ENCODE peak calls at places on chromosomes 3 and 15, in five cellular contexts. A is left lung, Z is adrenal gland, H is H7, Q is ovary. Y is an unnamed sample. For H3K36me3, the result is how much of the 10 kb centered on the place peaks cover.

GRCh38 chr3:196189608-196190347 is 21.4 kb downstream of the ZDHHC19 start:
- DNase-seq in H (peak), A (peak), Q (no peak), Z (no peak), Y (no peak)

GRCh38 chr3:5774337-5774736 is 586.8 kb downstream of the EDEM1 start:
- DNase-seq in A (no peak), Q (no peak), Z (no peak), H (no peak), Y (no peak)

GRCh38 chr3:44932986-44933944 is 42.7 kb downstream of the ZDHHC3 start:
- DNase-seq in A (no peak), H (no peak), Z (no peak), Q (no peak), Y (no peak)

GRCh38 chr3:145639207-145639606 is 521.8 kb downstream of the PLOD2 start:
- DNase-seq in A (no peak), H (no peak), Z (no peak), Q (no peak), Y (peak)

GRCh38 chr3:38232701-38233100 is 32.9 kb upstream of the SLC22A13 start:
- DNase-seq in H (no peak), A (no peak), Z (no peak), Q (no peak), Y (no peak)

GRCh38 chr3:150803440-150803985 is 40.5 kb upstream of the SIAH2 start:
- DNase-seq in H (no peak), A (no peak), Z (no peak), Q (no peak), Y (no peak)

GRCh38 chr15:67307156-67307555 is 52.6 kb downstream of the IQCH start:
- DNase-seq in Q (no peak), H (no peak), Z (no peak), A (no peak), Y (no peak)

GRCh38 chr3:154018100-154018696 is 103.0 kb upstream of the ARHGEF26 start:
- DNase-seq in H (peak), A (no peak), Z (no peak), Q (no peak), Y (peak)

GRCh38 chr3:29950232-29950631 is 656.2 kb upstream of the TGFBR2 start:
- DNase-seq in H (no peak), Q (no peak), Z (no peak), A (no peak), Y (no peak)

GRCh38 chr3:101170047-101170771 is 150.2 kb downstream of the IMPG2 start:
- DNase-seq in Z (no peak), Q (no peak), A (no peak), H (no peak), Y (peak)

GRCh38 chr3:15148614-15149013 is 49.7 kb upstream of the RBSN start:
- DNase-seq in Z (peak), Q (no peak), A (no peak), H (peak), Y (peak)

GRCh38 chr3:14391033-14391432 is 11.4 kb upstream of the SLC6A6 start:
- DNase-seq in Q (peak), Z (peak), A (no peak), H (no peak), Y (peak)

GRCh38 chr3:147945968-147946519 is 536.9 kb downstream of the ZIC1 start:
- DNase-seq in Q (no peak), H (peak), Z (peak), A (no peak), Y (peak)

GRCh38 chr15:30882861-30883433 is 20.8 kb upstream of the FAN1 start:
- DNase-seq in Z (no peak), A (peak), H (no peak), Q (no peak), Y (no peak)

GRCh38 chr3:97930018-97930417 is 42.2 kb downstream of the RIOX2 start:
- DNase-seq in H (no peak), Q (no peak), A (no peak), Z (no peak), Y (no peak)

GRCh38 chr15:69126054-69126469 is 34.4 kb upstream of the GLCE start:
- DNase-seq in A (no peak), Q (no peak), Z (peak), H (no peak), Y (peak)

GRCh38 chr15:93070901-93071300 is 18.1 kb downstream of the RGMA start:
- DNase-seq in H (peak), Z (no peak), Q (no peak), A (no peak), Y (no peak)

GRCh38 chr3:47984089-47984759 is 32.0 kb downstream of the MAP4 start:
- DNase-seq in Q (no peak), A (no peak), Z (peak), H (no peak), Y (peak)

GRCh38 chr3:61570813-61571212 is 9.4 kb downstream of the PTPRG start:
- DNase-seq in Z (no peak), H (no peak), Q (no peak), A (no peak), Y (no peak)

DNA sequence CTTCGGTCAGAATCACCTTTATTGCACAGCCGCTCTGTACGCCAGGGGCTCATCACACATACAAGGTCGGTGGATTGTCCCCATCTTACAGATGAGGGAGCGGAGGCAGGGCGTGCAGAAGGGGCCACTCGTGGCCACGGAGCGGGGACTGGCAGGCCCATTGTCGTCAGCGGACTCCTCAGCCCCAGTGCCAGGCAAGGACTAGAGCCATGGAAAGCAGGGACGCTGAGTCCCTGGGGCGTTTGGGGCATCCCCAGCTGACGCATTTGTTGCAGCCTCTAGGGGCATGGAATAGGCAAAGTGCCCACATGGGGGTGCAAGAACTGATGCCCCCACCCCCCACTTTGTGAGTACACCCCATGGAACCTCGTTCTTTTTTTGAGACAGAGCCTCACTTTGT is 29.8 kb upstream of the FURIN start:
- DNase-seq in Q (no peak), A (no peak), H (peak), Z (no peak), Y (no peak)
- H3K36me3 ChIP-seq in Q (under half), A (under half), H (under half), Z (under half), Y (under half)

GRCh38 chr15:60381148-60381788 is 16.5 kb downstream of the ANXA2 start:
- DNase-seq in Z (no peak), H (no peak), Q (no peak), A (no peak), Y (peak)
- H3K36me3 ChIP-seq in Z (under half), H (under half), Q (under half), A (under half), Y (half or more)

DNA sequence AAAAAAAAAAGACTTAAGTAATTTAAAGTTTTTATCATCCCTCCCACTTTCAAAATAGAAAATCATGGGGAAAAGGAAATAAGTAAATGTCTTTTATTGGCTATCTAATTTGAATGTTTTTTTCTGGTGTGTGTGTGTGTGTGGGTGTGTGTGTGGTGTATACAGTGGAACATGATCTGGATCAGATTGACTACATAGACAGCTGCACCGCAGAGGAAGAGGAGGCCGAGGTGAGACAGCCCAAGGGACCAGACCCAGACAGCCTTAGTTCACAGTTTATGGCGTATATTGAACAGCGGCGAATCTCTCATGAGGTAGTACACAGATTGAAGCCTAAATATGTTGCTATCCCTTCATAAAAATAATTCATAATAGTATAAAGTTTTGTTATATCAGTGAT is 44.5 kb downstream of the LRCH3 start:
- DNase-seq in Q (no peak), H (no peak), Z (no peak), A (no peak), Y (no peak)
- H3K36me3 ChIP-seq in Q (under half), H (under half), Z (under half), A (under half), Y (half or more)

DNA sequence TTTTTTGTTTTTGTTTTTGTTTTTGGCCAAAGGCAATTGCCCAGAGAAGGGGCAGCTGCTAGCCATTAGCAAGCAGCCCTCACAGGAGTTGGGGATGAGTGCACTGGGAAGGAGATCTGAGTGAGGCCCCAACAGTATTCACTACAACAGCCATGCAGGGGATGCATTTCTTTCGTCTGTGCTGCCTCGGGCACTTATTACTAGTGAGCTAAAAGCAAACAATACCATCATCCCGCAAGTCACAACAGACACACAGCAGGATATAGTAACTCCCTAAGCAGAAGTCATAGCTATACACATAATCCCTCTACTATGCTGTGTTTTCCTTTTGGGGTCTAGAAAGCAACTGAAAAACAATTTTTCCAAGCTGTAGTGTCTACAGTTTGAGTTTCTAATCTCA is 27.2 kb downstream of the CRTAP start:
- DNase-seq in H (no peak), Z (no peak), Q (no peak), A (no peak), Y (no peak)
- H3K36me3 ChIP-seq in H (under half), Z (under half), Q (under half), A (under half), Y (under half)

DNA sequence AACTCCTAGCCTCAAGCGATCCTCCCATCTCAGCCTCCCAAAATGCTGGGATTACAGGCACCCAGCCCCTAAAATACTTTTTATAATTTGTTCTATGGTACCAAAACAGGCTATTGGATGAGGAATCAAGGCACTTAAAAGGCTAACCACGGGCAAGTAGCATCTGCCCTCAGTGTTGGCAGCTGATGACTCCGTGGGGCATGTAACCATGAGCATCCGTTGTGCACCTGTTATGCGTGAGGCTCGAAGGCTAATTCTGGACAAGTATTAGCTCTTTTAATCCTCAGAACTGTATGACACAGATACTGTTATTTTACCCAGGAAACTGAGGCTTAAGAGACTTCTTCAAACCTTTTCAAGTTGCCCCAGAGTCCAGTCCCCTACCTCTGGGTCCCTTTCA is 10.2 kb downstream of the WDR73 start:
- DNase-seq in H (no peak), Z (no peak), A (no peak), Q (no peak), Y (no peak)
- H3K36me3 ChIP-seq in H (under half), Z (half or more), A (under half), Q (under half), Y (half or more)

GRCh38 chr3:50314816-50315215 is 7.7 kb downstream of the HYAL2 start:
- DNase-seq in A (no peak), Q (no peak), Z (no peak), H (no peak), Y (no peak)
- H3K36me3 ChIP-seq in A (under half), Q (under half), Z (under half), H (under half), Y (under half)

GRCh38 chr3:110646496-110646895 is 425.1 kb upstream of the NECTIN3 start:
- DNase-seq in H (no peak), Z (no peak), A (no peak), Q (no peak), Y (no peak)
- H3K36me3 ChIP-seq in H (under half), Z (under half), A (under half), Q (under half), Y (under half)

DNA sequence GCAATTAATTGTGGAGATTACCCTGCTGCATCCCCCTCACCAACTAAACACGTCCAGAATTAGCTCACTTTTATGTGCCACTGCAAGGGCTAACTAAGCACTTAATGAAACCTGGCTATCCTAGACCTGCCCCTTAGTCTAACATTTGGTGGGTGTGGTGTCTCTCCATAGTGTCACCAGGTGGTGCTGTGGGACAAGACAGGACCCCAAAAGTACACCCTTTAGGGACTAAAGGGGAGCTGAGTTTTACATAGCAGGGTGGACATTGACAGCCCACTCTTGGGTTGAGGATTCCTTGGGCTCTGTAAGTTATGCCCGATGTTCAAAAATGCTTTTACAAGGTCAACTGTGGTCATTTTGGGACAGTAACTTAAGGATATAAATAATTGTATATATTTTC is 5.7 kb downstream of the DUT start:
- DNase-seq in Z (no peak), H (peak), Q (no peak), A (no peak), Y (no peak)
- H3K36me3 ChIP-seq in Z (under half), H (under half), Q (under half), A (under half), Y (under half)